ENCODE peak calls at places on chromosomes 7 and 10, in seven cellular contexts. One of them, this sample, is unnamed.

GRCh38 chr7:24328050-24328449 is 44.1 kb downstream of the NPY start:
- DNase-seq in IMR-90: no peak
- DNase-seq in esophagus squamous epithelium: no peak
- DNase-seq in heart right ventricle: no peak
- DNase-seq in right cardiac atrium: no peak
- DNase-seq in heart left ventricle: no peak
- DNase-seq in CD8-positive, alpha-beta memory T cell: no peak
- DNase-seq in this sample: no peak

GRCh38 chr7:123916240-123916724 is 8.8 kb upstream of the SPAM1 start:
- DNase-seq in IMR-90: peak; percentile 0
- DNase-seq in esophagus squamous epithelium: no peak
- DNase-seq in heart right ventricle: no peak
- DNase-seq in right cardiac atrium: no peak
- DNase-seq in heart left ventricle: no peak
- DNase-seq in CD8-positive, alpha-beta memory T cell: no peak
- DNase-seq in this sample: no peak

GRCh38 chr7:50214141-50214670 is 90.3 kb upstream of the IKZF1 start:
- DNase-seq in IMR-90: no peak
- DNase-seq in esophagus squamous epithelium: no peak
- DNase-seq in heart right ventricle: no peak
- DNase-seq in right cardiac atrium: no peak
- DNase-seq in heart left ventricle: no peak
- DNase-seq in CD8-positive, alpha-beta memory T cell: no peak
- DNase-seq in this sample: no peak

GRCh38 chr7:92178928-92179373 is at the start of gene LRRD1:
- DNase-seq in IMR-90: peak; percentile 73
- DNase-seq in esophagus squamous epithelium: peak; percentile 30
- DNase-seq in heart right ventricle: peak; percentile 89
- DNase-seq in right cardiac atrium: peak; percentile 90
- DNase-seq in heart left ventricle: peak; percentile 82
- DNase-seq in CD8-positive, alpha-beta memory T cell: peak; percentile 88
- DNase-seq in this sample: peak; percentile 75

GRCh38 chr7:2527505-2528464 is 8.2 kb downstream of the LFNG start:
- DNase-seq in IMR-90: peak; percentile 66
- DNase-seq in esophagus squamous epithelium: no peak
- DNase-seq in heart right ventricle: peak; percentile 14
- DNase-seq in right cardiac atrium: peak; percentile 60
- DNase-seq in heart left ventricle: no peak
- DNase-seq in CD8-positive, alpha-beta memory T cell: no peak
- DNase-seq in this sample: peak; percentile 53

GRCh38 chr10:100151901-100152300 is 33.9 kb downstream of the ERLIN1 start:
- DNase-seq in IMR-90: no peak
- DNase-seq in esophagus squamous epithelium: no peak
- DNase-seq in heart right ventricle: no peak
- DNase-seq in right cardiac atrium: no peak
- DNase-seq in heart left ventricle: no peak
- DNase-seq in CD8-positive, alpha-beta memory T cell: no peak
- DNase-seq in this sample: no peak

GRCh38 chr7:5636914-5637313 is 144.5 kb downstream of the RNF216 start:
- DNase-seq in IMR-90: peak; percentile 90
- DNase-seq in esophagus squamous epithelium: no peak
- DNase-seq in heart right ventricle: peak; percentile 54
- DNase-seq in right cardiac atrium: peak; percentile 85
- DNase-seq in heart left ventricle: peak; percentile 64
- DNase-seq in CD8-positive, alpha-beta memory T cell: no peak
- DNase-seq in this sample: no peak

GRCh38 chr10:60123172-60123571 is 216.8 kb upstream of the CCDC6 start:
- DNase-seq in IMR-90: peak; percentile 76
- DNase-seq in esophagus squamous epithelium: no peak
- DNase-seq in heart right ventricle: no peak
- DNase-seq in right cardiac atrium: no peak
- DNase-seq in heart left ventricle: no peak
- DNase-seq in CD8-positive, alpha-beta memory T cell: no peak
- DNase-seq in this sample: no peak

GRCh38 chr10:101466016-101466912 is 112.3 kb downstream of the BTRC start:
- DNase-seq in IMR-90: peak; percentile 15
- DNase-seq in esophagus squamous epithelium: no peak
- DNase-seq in heart right ventricle: no peak
- DNase-seq in right cardiac atrium: no peak
- DNase-seq in heart left ventricle: no peak
- DNase-seq in CD8-positive, alpha-beta memory T cell: no peak
- DNase-seq in this sample: no peak

GRCh38 chr10:126663328-126663727 is 7.2 kb downstream of the C10orf90 start:
- DNase-seq in IMR-90: no peak
- DNase-seq in esophagus squamous epithelium: no peak
- DNase-seq in heart right ventricle: no peak
- DNase-seq in right cardiac atrium: peak; percentile 49
- DNase-seq in heart left ventricle: peak; percentile 59
- DNase-seq in CD8-positive, alpha-beta memory T cell: no peak
- DNase-seq in this sample: peak; percentile 12

GRCh38 chr7:74028321-74028812 is 394 bp downstream of the ELN start:
- DNase-seq in IMR-90: no peak
- DNase-seq in esophagus squamous epithelium: no peak
- DNase-seq in heart right ventricle: no peak
- DNase-seq in right cardiac atrium: peak; percentile 38
- DNase-seq in heart left ventricle: no peak
- DNase-seq in CD8-positive, alpha-beta memory T cell: no peak
- DNase-seq in this sample: no peak

GRCh38 chr7:74026406-74027123 is 1.4 kb upstream of the ELN start:
- DNase-seq in IMR-90: peak; percentile 46
- DNase-seq in esophagus squamous epithelium: no peak
- DNase-seq in heart right ventricle: peak; percentile 85
- DNase-seq in right cardiac atrium: peak; percentile 84
- DNase-seq in heart left ventricle: peak; percentile 81
- DNase-seq in CD8-positive, alpha-beta memory T cell: peak; percentile 34
- DNase-seq in this sample: peak; percentile 30

GRCh38 chr7:74027124-74027682 is 770 bp upstream of the ELN start:
- DNase-seq in IMR-90: no peak
- DNase-seq in esophagus squamous epithelium: no peak
- DNase-seq in heart right ventricle: no peak
- DNase-seq in right cardiac atrium: no peak
- DNase-seq in heart left ventricle: no peak
- DNase-seq in CD8-positive, alpha-beta memory T cell: no peak
- DNase-seq in this sample: no peak

GRCh38 chr7:74029094-74029785 is 1.3 kb downstream of the ELN start:
- DNase-seq in IMR-90: no peak
- DNase-seq in esophagus squamous epithelium: no peak
- DNase-seq in heart right ventricle: peak; percentile 50
- DNase-seq in right cardiac atrium: peak; percentile 62
- DNase-seq in heart left ventricle: peak; percentile 42
- DNase-seq in CD8-positive, alpha-beta memory T cell: no peak
- DNase-seq in this sample: no peak

DNA sequence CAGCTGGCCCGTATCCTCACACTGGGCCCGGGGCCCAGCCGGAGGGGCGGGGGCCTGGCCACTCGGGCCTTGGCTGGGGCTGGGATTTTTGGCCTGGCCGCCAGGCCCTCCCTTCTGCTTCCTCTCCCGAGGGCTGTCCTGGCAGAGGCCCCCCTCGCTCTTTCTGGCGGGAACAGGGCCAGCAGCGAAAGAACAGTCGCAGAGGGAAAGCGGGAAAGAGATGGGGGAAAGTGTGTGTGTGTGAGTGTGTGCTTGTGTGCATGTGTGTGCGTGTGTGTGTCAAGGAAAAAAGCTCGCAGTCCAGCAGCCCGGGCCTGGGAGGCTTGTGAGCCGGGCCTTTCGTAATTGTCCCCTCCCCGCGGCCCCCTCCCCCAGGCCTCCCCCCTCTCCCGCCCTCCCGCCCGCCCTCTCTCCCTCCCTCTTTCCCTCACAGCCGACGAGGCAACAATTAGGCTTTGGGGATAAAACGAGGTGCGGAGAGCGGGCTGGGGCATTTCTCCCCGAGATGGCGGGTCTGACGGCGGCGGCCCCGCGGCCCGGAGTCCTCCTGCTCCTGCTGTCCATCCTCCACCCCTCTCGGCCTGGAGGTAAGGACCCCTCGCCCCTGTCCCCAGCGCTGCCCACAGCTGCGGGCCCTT is at the start of gene ELN:
- DNase-seq in IMR-90: peak; percentile 43
- DNase-seq in esophagus squamous epithelium: no peak
- DNase-seq in heart right ventricle: peak; percentile 89
- DNase-seq in right cardiac atrium: peak; percentile 93
- DNase-seq in heart left ventricle: peak; percentile 86
- DNase-seq in CD8-positive, alpha-beta memory T cell: no peak
- DNase-seq in this sample: no peak
- H3K4me3 ChIP-seq in IMR-90: peak within 1 kb of the TSS; percentile 25
- H3K4me3 ChIP-seq in esophagus squamous epithelium: peak within 1 kb of the TSS; percentile 30
- H3K4me3 ChIP-seq in heart right ventricle: peak within 1 kb of the TSS; percentile 61
- H3K4me3 ChIP-seq in right cardiac atrium: peak within 1 kb of the TSS; percentile 68
- H3K4me3 ChIP-seq in heart left ventricle: peak within 1 kb of the TSS; percentile 83
- H3K4me3 ChIP-seq in CD8-positive, alpha-beta memory T cell: no peak within 1 kb of the TSS
- H3K4me3 ChIP-seq in this sample: no peak within 1 kb of the TSS

GRCh38 chr10:79402951-79403350 is 42.5 kb downstream of the ZCCHC24 start:
- DNase-seq in IMR-90: no peak
- DNase-seq in esophagus squamous epithelium: no peak
- DNase-seq in heart right ventricle: peak; percentile 5
- DNase-seq in right cardiac atrium: peak; percentile 12
- DNase-seq in heart left ventricle: no peak
- DNase-seq in CD8-positive, alpha-beta memory T cell: no peak
- DNase-seq in this sample: no peak

GRCh38 chr10:79402625-79402946 is 42.8 kb downstream of the ZCCHC24 start:
- DNase-seq in IMR-90: no peak
- DNase-seq in esophagus squamous epithelium: no peak
- DNase-seq in heart right ventricle: no peak
- DNase-seq in right cardiac atrium: no peak
- DNase-seq in heart left ventricle: no peak
- DNase-seq in CD8-positive, alpha-beta memory T cell: no peak
- DNase-seq in this sample: no peak

GRCh38 chr10:79404690-79405131 is 40.7 kb downstream of the ZCCHC24 start:
- DNase-seq in IMR-90: no peak
- DNase-seq in esophagus squamous epithelium: no peak
- DNase-seq in heart right ventricle: peak; percentile 9
- DNase-seq in right cardiac atrium: no peak
- DNase-seq in heart left ventricle: no peak
- DNase-seq in CD8-positive, alpha-beta memory T cell: no peak
- DNase-seq in this sample: no peak

GRCh38 chr10:79404231-79404609 is 41.2 kb downstream of the ZCCHC24 start:
- DNase-seq in IMR-90: peak; percentile 76
- DNase-seq in esophagus squamous epithelium: no peak
- DNase-seq in heart right ventricle: peak; percentile 67
- DNase-seq in right cardiac atrium: peak; percentile 85
- DNase-seq in heart left ventricle: peak; percentile 82
- DNase-seq in CD8-positive, alpha-beta memory T cell: no peak
- DNase-seq in this sample: no peak

DNA sequence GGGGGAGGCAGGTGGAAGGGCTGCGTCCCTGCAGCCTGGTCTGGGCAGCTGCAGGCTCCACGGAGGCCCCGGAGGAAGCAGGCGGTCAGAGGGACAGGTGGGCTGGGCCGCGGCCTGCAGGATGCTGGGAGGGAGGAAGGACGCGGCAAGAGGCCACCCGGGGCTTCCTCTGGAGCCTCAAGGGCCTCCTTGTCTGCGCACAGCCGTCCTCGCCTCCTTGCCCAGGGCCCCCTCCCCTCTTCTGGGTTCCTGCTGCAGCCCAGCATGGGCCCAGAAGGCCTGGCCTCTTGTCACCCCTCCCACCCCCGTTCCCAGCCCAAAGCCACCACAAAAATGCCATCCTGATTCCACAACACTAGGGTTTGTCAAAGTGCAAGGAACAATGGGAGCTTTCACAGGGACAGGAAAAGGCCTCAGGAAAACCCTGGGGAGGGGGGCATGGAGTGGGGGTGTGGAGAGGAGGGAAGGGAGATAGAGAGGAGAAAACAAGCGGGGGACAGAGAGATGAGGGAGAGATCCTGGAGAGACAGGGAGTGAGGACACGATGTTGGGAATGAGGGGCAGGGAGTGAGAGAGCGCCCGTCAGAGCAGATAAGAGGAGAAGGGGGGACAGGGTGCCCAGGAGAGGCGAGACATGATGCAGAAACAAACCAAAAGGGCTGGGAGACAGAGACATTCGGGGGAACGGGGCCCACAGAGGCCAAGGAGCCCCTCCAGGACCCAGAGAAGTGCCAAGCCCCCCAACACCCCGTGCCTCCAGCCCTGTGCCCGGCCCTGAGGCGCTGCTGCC is 41.8 kb downstream of the ZCCHC24 start:
- DNase-seq in IMR-90: no peak
- DNase-seq in esophagus squamous epithelium: no peak
- DNase-seq in heart right ventricle: peak; percentile 69
- DNase-seq in right cardiac atrium: peak; percentile 67
- DNase-seq in heart left ventricle: peak; percentile 81
- DNase-seq in CD8-positive, alpha-beta memory T cell: no peak
- DNase-seq in this sample: no peak
- H3K4me3 ChIP-seq in IMR-90: no peak overlapping the region
- H3K4me3 ChIP-seq in esophagus squamous epithelium: no peak overlapping the region
- H3K4me3 ChIP-seq in heart right ventricle: peak overlapping the region; percentile 21
- H3K4me3 ChIP-seq in right cardiac atrium: no peak overlapping the region
- H3K4me3 ChIP-seq in heart left ventricle: peak overlapping the region; percentile 25
- H3K4me3 ChIP-seq in CD8-positive, alpha-beta memory T cell: no peak overlapping the region
- H3K4me3 ChIP-seq in this sample: no peak overlapping the region

DNA sequence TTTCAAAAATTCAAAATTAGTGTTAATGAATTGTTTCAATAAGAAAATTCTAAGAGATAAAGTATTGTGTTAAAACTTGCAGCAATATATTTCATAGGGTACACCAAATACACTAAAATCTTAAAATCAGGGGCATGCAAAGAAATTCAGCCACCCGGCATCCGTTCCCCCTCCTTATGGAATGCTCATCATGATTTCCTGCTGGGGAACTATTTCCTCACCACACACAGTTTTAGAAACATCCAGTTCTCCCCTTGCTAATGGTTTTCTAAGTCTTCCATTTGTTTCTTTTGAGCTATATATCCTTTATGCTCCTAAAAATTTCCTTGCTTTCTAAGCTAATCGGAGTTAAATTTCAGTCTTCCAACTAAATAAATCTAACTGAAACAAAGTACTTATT is 60.7 kb downstream of the CHCHD3 start:
- DNase-seq in IMR-90: no peak
- DNase-seq in esophagus squamous epithelium: no peak
- DNase-seq in heart right ventricle: no peak
- DNase-seq in right cardiac atrium: no peak
- DNase-seq in heart left ventricle: no peak
- DNase-seq in CD8-positive, alpha-beta memory T cell: no peak
- DNase-seq in this sample: no peak
- H3K4me3 ChIP-seq in IMR-90: no peak overlapping the region
- H3K4me3 ChIP-seq in esophagus squamous epithelium: no peak overlapping the region
- H3K4me3 ChIP-seq in heart right ventricle: no peak overlapping the region
- H3K4me3 ChIP-seq in right cardiac atrium: no peak overlapping the region
- H3K4me3 ChIP-seq in heart left ventricle: no peak overlapping the region
- H3K4me3 ChIP-seq in CD8-positive, alpha-beta memory T cell: no peak overlapping the region
- H3K4me3 ChIP-seq in this sample: no peak overlapping the region

DNA sequence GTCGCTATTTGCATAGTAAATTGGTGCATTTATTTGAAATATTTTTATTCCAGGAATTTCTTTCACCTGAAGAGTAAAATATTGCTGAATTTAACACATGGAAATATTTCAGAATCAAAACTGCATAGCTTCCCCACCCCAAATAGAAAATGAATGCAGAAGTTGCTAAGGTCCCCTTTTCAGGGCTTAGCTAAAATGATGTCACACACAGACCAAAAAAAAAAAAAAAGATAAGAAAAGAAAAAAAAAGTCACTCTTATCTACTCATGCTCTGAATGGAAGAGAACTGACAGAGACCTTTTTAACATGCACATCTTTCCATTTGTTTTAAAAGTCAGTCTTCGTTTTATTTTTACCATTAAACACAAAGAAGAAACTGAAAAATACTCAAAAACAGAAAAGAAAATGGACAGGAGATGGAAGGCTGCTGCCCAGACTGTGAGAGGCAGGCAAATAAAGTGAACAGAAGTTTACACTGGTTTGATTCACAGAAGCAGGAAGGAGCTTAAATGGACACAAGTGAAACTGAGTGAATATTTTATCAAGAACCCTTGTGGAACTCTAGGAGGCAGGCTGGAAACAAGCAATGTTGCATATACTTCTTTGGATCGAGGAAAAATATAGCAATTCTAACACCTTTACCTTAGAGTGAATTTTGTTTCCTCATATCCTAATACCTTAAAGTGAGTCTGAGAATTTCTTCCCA is 32.0 kb downstream of the PSMC2 start:
- DNase-seq in IMR-90: no peak
- DNase-seq in esophagus squamous epithelium: no peak
- DNase-seq in heart right ventricle: no peak
- DNase-seq in right cardiac atrium: no peak
- DNase-seq in heart left ventricle: no peak
- DNase-seq in CD8-positive, alpha-beta memory T cell: no peak
- DNase-seq in this sample: no peak
- H3K4me3 ChIP-seq in IMR-90: no peak overlapping the region
- H3K4me3 ChIP-seq in esophagus squamous epithelium: no peak overlapping the region
- H3K4me3 ChIP-seq in heart right ventricle: no peak overlapping the region
- H3K4me3 ChIP-seq in right cardiac atrium: no peak overlapping the region
- H3K4me3 ChIP-seq in heart left ventricle: no peak overlapping the region
- H3K4me3 ChIP-seq in CD8-positive, alpha-beta memory T cell: no peak overlapping the region
- H3K4me3 ChIP-seq in this sample: no peak overlapping the region